ENCODE peak calls at places on chromosomes 13 and 19, in six cellular contexts. B is IMR-90, N is foreskin fibroblast, C is heart right ventricle, A is fibroblast of mammary gland, I is PC-3. X is an unnamed sample.

GRCh38 chr13:111852701-111853100 is 214.2 kb upstream of the SOX1 start:
- DNase-seq in B (no peak), C (no peak), A (no peak), I (no peak), N (no peak), X (no peak)

GRCh38 chr19:46383846-46384245 is 29.5 kb downstream of the CCDC8 start:
- DNase-seq in A (no peak), N (no peak), B (no peak), C (no peak), I (no peak), X (no peak)

GRCh38 chr19:42942187-42942789 is 5.3 kb upstream of the PSG7 start:
- DNase-seq in C (no peak), N (peak), I (peak), A (peak), B (peak), X (no peak)

GRCh38 chr13:52665325-52665724 is 12.7 kb downstream of the SUGT1 start:
- DNase-seq in N (peak), B (peak), C (no peak), I (peak), A (peak), X (peak)

GRCh38 chr19:50978772-50979390 is 4.8 kb downstream of the KLK7 start:
- DNase-seq in C (no peak), I (peak), A (no peak), B (no peak), N (no peak), X (no peak)

GRCh38 chr13:79946556-79946955 is 394.4 kb downstream of the SPRY2 start:
- DNase-seq in A (no peak), I (no peak), B (no peak), C (no peak), N (no peak), X (no peak)

GRCh38 chr19:1699998-1700732 is 47.8 kb upstream of the TCF3 start:
- DNase-seq in I (no peak), B (no peak), C (no peak), A (no peak), N (no peak), X (no peak)

GRCh38 chr13:29758591-29759114 is 91.8 kb downstream of the UBL3 start:
- DNase-seq in B (no peak), N (no peak), A (no peak), C (no peak), I (peak), X (no peak)

GRCh38 chr13:77390391-77390790 is 63.5 kb upstream of the MYCBP2 start:
- DNase-seq in C (no peak), A (peak), I (no peak), N (no peak), B (no peak), X (no peak)

GRCh38 chr19:18433039-18433691 is 4.8 kb downstream of the ISYNA1 start:
- DNase-seq in N (peak), B (no peak), A (no peak), C (no peak), I (no peak), X (peak)

GRCh38 chr19:19591133-19591825 is 27.2 kb downstream of the PBX4 start:
- DNase-seq in B (peak), C (no peak), N (peak), I (peak), A (peak), X (no peak)
- H3K4me3 ChIP-seq in B (no peak), C (no peak), N (peak), I (no peak), A (no peak), X (no peak)

GRCh38 chr19:8095354-8095886 is 42.9 kb downstream of the CCL25 start:
- DNase-seq in B (no peak), I (no peak), C (no peak), N (no peak), A (no peak), X (no peak)
- H3K4me3 ChIP-seq in B (no peak), I (no peak), C (no peak), N (no peak), A (no peak), X (no peak)

GRCh38 chr19:12767150-12767549 is 8.2 kb downstream of the HOOK2 start:
- DNase-seq in B (no peak), N (no peak), I (no peak), A (no peak), C (no peak), X (no peak)

GRCh38 chr19:12763100-12763499 is 11.5 kb downstream of the BEST2 start:
- DNase-seq in A (no peak), B (no peak), N (no peak), I (no peak), C (peak), X (no peak)

GRCh38 chr19:12764698-12765097 is 10.7 kb downstream of the HOOK2 start:
- DNase-seq in C (no peak), N (no peak), I (no peak), B (no peak), A (no peak), X (no peak)

GRCh38 chr19:12767666-12768065 is 7.7 kb downstream of the HOOK2 start:
- DNase-seq in I (no peak), N (no peak), C (no peak), B (no peak), A (no peak), X (no peak)

DNA sequence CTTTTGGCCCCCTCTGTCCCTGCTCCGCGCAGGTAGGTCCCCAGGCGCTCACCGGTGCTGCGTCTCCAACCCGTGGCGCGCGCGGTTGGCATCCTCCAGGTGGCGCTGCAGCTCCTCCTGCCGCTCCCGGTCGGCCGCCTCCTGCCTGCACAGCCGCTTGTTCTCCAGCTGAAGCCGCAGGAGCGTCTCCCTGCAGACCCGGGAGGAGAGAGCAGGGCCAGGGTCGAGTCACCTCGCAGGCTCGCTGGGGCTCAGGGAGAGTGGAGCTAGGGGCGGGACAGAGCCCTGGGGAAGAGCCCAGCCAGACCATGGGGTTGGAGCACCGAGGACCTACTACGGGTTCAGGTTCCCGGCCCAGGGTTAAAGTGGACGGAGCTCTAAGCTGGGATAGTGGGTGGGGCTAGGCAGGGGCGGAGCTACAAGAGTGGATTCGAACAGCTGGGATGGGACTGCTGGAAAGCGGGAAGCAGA is 9.3 kb downstream of the HOOK2 start:
- DNase-seq in A (peak), I (peak), C (peak), B (peak), N (peak), X (peak)
- H3K4me3 ChIP-seq in A (peak), I (peak), C (peak), B (peak), N (peak), X (peak)

GRCh38 chr13:90902255-90902654 is 445.2 kb upstream of the MIR17HG start:
- DNase-seq in I (no peak), B (no peak), C (no peak), A (no peak), N (no peak), X (no peak)
- H3K4me3 ChIP-seq in I (no peak), B (no peak), C (no peak), A (no peak), N (no peak), X (no peak)